ENCODE peak calls at places on chromosome 3, in ten cellular contexts. Y, R, E, L, P, N, M, G, B and D are unnamed samples.

GRCh38 chr3:122405015-122405414 is 10.8 kb downstream of the WDR5B start:
- DNase-seq in B (no peak), E (no peak), M (no peak), R (no peak), N (no peak), G (no peak), L (no peak), P (no peak), Y (no peak), D (no peak)

GRCh38 chr3:123635717-123636116 is 50.9 kb upstream of the HACD2 start:
- DNase-seq in L (no peak), P (no peak), B (no peak), E (no peak), G (no peak), N (no peak), M (no peak), R (no peak), Y (no peak), D (no peak)

GRCh38 chr3:3089017-3089416 is 21.2 kb downstream of the IL5RA start:
- DNase-seq in G (no peak), L (no peak), B (no peak), E (no peak), R (no peak), Y (no peak), P (no peak), M (no peak), N (no peak), D (no peak)

GRCh38 chr3:50237133-50237651 is 1.2 kb downstream of the GNAI2 start:
- DNase-seq in Y (peak), G (peak), M (peak), E (no peak), B (no peak), N (peak), R (peak), L (peak), P (no peak), D (no peak)

GRCh38 chr3:162586591-162586990 is 1090.0 kb downstream of the OTOL1 start:
- DNase-seq in Y (no peak), B (no peak), E (no peak), L (peak), P (no peak), M (no peak), G (no peak), N (peak), R (peak), D (peak)

GRCh38 chr3:55235416-55235815 is 251.7 kb downstream of the WNT5A start:
- DNase-seq in E (no peak), B (no peak), P (no peak), N (no peak), R (no peak), Y (no peak), M (peak), L (no peak), G (no peak), D (no peak)

GRCh38 chr3:63960048-63960711 is 48.0 kb upstream of the SCAANT1 start:
- DNase-seq in P (no peak), R (peak), L (no peak), E (no peak), N (peak), B (peak), G (no peak), M (peak), Y (no peak), D (no peak)

GRCh38 chr3:35296533-35296932 is 342.8 kb upstream of the ARPP21 start:
- DNase-seq in G (no peak), L (no peak), R (no peak), E (no peak), N (peak), B (no peak), Y (no peak), P (no peak), M (peak), D (no peak)

GRCh38 chr3:20350449-20350848 is 164.4 kb upstream of the SGO1 start:
- DNase-seq in G (no peak), B (no peak), N (peak), P (no peak), M (no peak), R (no peak), L (no peak), E (no peak), Y (no peak), D (no peak)

GRCh38 chr3:122406198-122406597 is 9.7 kb downstream of the WDR5B start:
- DNase-seq in G (no peak), M (no peak), P (no peak), N (no peak), B (no peak), Y (no peak), L (no peak), R (no peak), E (no peak), D (no peak)

GRCh38 chr3:12046406-12046805 is 42.2 kb downstream of the SYN2 start:
- DNase-seq in N (peak), Y (no peak), B (no peak), R (no peak), E (no peak), G (no peak), M (no peak), L (peak), P (no peak), D (no peak)

DNA sequence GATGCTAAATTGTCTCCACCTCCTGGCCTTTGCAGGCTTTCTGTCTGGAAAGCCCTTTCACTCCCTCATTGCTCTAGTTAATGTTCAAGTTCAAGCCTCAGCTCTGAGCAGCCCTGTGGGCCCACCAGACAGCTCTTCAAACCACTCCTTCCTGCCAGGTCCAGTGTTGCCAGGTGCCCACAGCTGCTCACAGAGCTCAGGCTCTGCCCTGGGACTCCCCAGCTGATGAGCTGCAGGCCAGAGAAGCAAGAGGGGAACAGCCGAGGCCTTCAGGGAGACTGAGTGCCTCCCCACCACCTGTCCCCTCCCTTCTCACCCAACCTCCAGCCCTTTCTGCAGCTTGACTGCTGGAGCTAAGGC is 1.3 kb upstream of the ZBTB47 start:
- DNase-seq in L (no peak), P (no peak), Y (no peak), B (no peak), N (no peak), R (no peak), G (no peak), E (no peak), M (no peak), D (no peak)
- H3K4me3 ChIP-seq in L (no peak), P (no peak), Y (no peak), B (no peak), N (peak), R (peak), G (peak), E (peak), M (peak), D (peak)

GRCh38 chr3:10189557-10190374 is 25.0 kb downstream of the IRAK2 start:
- DNase-seq in L (no peak), G (no peak), P (no peak), E (no peak), M (peak), Y (peak), N (peak), R (peak), B (peak), D (no peak)
- H3K4me3 ChIP-seq in L (no peak), G (no peak), P (no peak), E (no peak), M (no peak), Y (no peak), N (no peak), R (no peak), B (no peak), D (no peak)

DNA sequence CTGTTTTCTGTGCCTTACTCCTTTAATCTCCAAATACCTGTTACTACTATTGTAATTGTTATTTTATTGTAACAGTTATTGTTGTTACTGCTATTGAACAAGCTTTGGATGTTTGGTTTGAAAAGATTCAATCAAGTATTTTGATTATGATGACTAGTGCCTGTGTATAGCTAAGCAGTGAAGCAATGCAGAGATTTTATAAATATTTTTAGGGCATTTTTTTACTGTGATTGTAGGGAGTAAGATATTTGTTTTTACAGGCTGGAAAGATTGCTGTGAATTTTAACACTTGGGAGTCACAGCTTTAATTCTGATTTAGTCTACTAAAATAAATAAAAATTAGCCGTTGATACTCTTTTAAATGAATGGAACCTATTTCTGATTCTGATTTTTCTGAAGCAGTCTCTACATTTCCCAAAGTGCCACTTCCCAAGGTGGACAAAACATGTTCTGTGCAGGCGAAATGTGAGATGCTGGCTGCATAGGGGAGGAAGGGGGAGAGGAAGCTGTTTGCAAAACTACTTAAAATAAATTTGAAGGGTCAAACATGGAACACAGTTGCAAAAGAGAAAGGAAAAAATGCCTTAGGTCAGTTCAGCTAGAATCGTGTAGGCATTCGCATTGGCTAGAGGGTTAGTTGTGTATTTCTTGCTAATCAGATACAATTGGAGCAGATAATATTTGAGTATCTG is 25.6 kb downstream of the EEFSEC start:
- DNase-seq in M (no peak), G (no peak), B (no peak), N (no peak), P (no peak), Y (no peak), R (peak), L (no peak), E (no peak), D (no peak)
- H3K4me3 ChIP-seq in M (peak), G (peak), B (no peak), N (no peak), P (no peak), Y (peak), R (peak), L (no peak), E (no peak), D (no peak)

DNA sequence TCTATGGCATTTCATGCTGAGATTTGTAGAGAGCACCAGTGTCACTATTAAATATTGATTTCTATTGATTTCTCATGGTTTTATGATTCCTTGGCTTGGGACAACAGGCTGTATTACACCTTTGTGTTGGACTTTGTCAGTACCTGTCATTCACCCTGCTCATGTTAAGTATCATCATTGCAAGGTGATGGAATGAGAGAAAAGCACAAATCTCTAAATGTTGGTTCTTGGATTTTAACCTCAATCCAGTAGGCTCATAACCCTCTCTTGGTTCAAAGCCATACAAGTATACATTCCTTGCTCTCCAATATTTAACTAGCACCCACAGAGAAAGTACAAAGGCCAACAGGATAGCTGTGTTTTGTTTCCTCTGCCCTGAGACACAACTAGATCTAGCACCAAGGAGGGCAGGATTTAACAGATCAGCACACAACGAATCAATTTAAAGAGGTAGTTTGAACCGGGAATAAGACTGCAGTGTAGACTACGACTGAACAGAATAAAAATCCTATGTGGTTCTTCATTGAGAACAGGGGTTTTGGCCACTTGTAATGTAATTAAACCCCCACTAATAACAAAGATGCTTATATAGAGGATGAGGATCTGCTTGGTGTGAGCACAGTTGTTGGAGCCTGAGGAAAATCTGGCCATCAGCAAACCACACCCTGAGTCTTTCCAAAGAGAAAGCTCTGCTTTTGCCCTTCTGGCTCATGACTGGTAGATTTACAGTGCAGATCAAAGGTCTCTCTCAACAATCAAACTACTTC is 78.0 kb upstream of the TNFSF10 start:
- DNase-seq in B (no peak), N (no peak), E (no peak), Y (no peak), G (no peak), L (no peak), P (no peak), M (no peak), R (no peak), D (no peak)
- H3K4me3 ChIP-seq in B (no peak), N (no peak), E (no peak), Y (no peak), G (no peak), L (no peak), P (no peak), M (no peak), R (no peak), D (no peak)

GRCh38 chr3:14324224-14324944 is 78.0 kb upstream of the SLC6A6 start:
- DNase-seq in B (no peak), G (no peak), L (no peak), Y (no peak), P (no peak), N (peak), R (no peak), M (peak), E (no peak), D (no peak)

GRCh38 chr3:14323401-14324223 is 78.8 kb upstream of the SLC6A6 start:
- DNase-seq in N (no peak), P (no peak), L (no peak), G (no peak), E (no peak), Y (no peak), M (no peak), R (no peak), B (no peak), D (peak)

GRCh38 chr3:14322001-14322400 is 80.4 kb upstream of the SLC6A6 start:
- DNase-seq in E (no peak), P (no peak), L (no peak), B (no peak), Y (no peak), G (no peak), N (no peak), R (no peak), M (no peak), D (no peak)

GRCh38 chr3:14320221-14320620 is 82.2 kb upstream of the SLC6A6 start:
- DNase-seq in N (no peak), G (no peak), R (no peak), Y (no peak), E (no peak), M (no peak), P (no peak), B (no peak), L (no peak), D (no peak)

GRCh38 chr3:14322667-14323295 is 79.6 kb upstream of the SLC6A6 start:
- DNase-seq in E (no peak), M (no peak), R (no peak), Y (no peak), L (no peak), N (no peak), G (no peak), P (no peak), B (no peak), D (no peak)
- H3K4me3 ChIP-seq in E (no peak), M (no peak), R (no peak), Y (no peak), L (no peak), N (no peak), G (no peak), P (no peak), B (no peak), D (no peak)

DNA sequence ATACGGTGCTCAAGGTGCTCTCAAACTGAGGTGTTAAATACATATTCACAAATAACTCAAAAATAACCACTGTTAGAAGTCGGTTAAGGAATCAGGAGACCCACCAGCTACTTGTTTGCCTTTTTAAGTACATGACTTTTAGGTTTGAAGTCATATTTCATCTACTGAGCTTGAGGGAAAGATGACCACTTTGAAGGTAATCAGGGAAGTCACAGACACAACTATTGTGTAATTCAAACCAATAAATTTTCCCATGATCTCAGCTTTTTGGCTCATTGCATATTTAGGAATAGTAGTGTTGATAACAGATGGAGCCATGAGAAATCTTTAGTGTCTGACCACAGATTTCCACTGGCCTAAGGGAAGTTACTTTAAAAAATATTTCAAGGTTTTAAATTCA is 1.3 kb upstream of the RSRC1 start:
- DNase-seq in L (no peak), E (no peak), G (no peak), M (no peak), P (no peak), N (peak), B (no peak), Y (no peak), R (no peak), D (no peak)
- H3K4me3 ChIP-seq in L (no peak), E (no peak), G (no peak), M (no peak), P (no peak), N (peak), B (no peak), Y (no peak), R (no peak), D (no peak)

DNA sequence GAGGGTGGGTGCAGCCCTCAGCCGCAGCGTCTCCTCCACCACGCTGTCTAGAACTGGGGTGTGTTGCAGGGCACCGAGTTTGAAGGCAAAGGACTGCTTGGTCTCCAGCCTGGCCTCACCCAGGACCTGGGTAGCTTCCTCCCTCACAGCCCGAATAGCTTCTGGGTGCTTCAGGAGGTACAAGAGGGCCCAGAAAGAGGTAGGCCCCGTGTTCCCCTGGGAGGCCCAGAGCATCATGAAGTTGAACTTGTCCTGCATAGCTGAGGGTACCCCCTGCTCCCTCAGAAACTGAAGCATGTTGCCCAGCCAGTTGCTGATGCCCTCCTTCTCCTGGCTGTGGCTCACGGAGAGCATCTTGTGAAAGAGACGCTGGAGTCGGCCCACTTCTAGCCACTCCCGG is 930 bp downstream of the CYP8B1 start:
- DNase-seq in B (no peak), E (no peak), G (no peak), R (no peak), P (no peak), Y (no peak), M (no peak), N (no peak), L (no peak), D (no peak)
- H3K4me3 ChIP-seq in B (no peak), E (no peak), G (no peak), R (no peak), P (no peak), Y (peak), M (no peak), N (no peak), L (no peak), D (no peak)

GRCh38 chr3:152833089-152833488 is 1.8 kb upstream of the P2RY1 start:
- DNase-seq in Y (no peak), L (no peak), P (no peak), M (no peak), N (no peak), R (no peak), B (no peak), E (no peak), G (no peak), D (no peak)

GRCh38 chr3:152836269-152836668 is 1.3 kb downstream of the P2RY1 start:
- DNase-seq in N (no peak), G (no peak), R (no peak), E (no peak), P (no peak), L (no peak), Y (no peak), M (no peak), B (no peak), D (no peak)

GRCh38 chr3:152832046-152832445 is 2.9 kb upstream of the P2RY1 start:
- DNase-seq in N (no peak), B (no peak), L (no peak), M (no peak), E (no peak), Y (no peak), P (no peak), R (no peak), G (peak), D (no peak)

GRCh38 chr3:152835311-152836102 is 576 bp downstream of the P2RY1 start:
- DNase-seq in L (peak), M (peak), P (peak), Y (peak), R (peak), N (peak), E (no peak), G (peak), B (peak), D (no peak)

GRCh38 chr3:152834354-152835310 is at the start of gene P2RY1:
- DNase-seq in P (peak), G (peak), L (peak), E (no peak), Y (peak), N (peak), B (peak), M (peak), R (peak), D (no peak)
- H3K4me3 ChIP-seq in P (peak), G (peak), L (peak), E (peak), Y (peak), N (peak), B (peak), M (peak), R (peak), D (peak)

DNA sequence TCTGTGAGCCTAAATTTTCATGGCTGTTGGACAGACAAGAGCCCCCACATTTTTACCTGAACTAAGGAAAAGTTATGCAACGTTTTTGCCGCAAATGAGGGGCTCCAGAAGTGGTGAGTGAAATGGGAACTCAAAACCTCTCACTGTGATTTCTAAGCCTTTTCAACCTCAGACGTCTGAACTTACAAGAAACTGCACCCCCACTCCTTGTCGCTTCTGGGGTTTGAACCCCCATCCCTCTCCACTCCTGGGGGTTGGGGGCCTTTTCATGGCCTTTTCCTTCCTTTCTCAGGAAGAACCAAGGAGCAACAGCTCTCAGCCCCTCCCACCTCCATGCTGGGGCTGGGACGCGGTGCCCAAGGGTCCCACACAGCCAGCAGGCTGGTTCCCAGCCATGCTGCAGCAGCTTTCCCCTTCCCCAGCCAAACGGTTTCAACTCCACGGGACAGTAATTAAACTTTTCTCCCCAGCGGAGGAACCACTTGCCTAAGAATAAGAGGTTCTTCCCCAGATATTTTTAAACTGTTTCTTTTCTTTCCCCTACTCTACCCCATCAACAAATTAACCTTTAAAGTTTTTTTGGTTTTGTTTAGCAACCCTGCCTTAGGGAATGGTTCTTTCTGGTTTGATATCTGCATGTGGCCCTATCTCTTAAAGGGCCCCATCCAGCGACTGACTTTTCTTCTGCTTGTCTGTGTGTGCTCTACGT is 387.6 kb upstream of the CBLB start:
- DNase-seq in E (no peak), L (no peak), Y (no peak), N (no peak), M (no peak), R (no peak), B (no peak), P (no peak), G (peak), D (no peak)
- H3K4me3 ChIP-seq in E (no peak), L (no peak), Y (no peak), N (no peak), M (no peak), R (no peak), B (no peak), P (no peak), G (no peak), D (no peak)